ENCODE peak calls at places on chromosomes 3 and 15, in six cellular contexts. T, X, O, P, U and B are unnamed samples.

GRCh38 chr3:129016366-129016724 is 15.2 kb downstream of the EFCC1 start:
- DNase-seq in T (peak), X (peak), O (peak), P (peak), U (peak), B (peak)

GRCh38 chr15:68450192-68450591 is 18.2 kb upstream of the ITGA11 start:
- DNase-seq in T (no peak), X (no peak), O (no peak), P (no peak), U (no peak), B (no peak)

GRCh38 chr3:149589332-149589731 is 68.5 kb downstream of the WWTR1 start:
- DNase-seq in T (no peak), X (no peak), O (no peak), P (no peak), U (no peak), B (no peak)

GRCh38 chr3:11282250-11283125 is 10.3 kb downstream of the ATG7 start:
- DNase-seq in T (peak), X (no peak), O (no peak), P (no peak), U (no peak), B (no peak)

GRCh38 chr15:59191855-59192237 is 14.8 kb upstream of the LDHAL6B start:
- DNase-seq in T (no peak), X (no peak), O (no peak), P (no peak), U (no peak), B (no peak)

GRCh38 chr3:144085964-144086363 is 114.3 kb downstream of the DIPK2A start:
- DNase-seq in T (peak), X (no peak), O (no peak), P (no peak), U (no peak), B (no peak)

GRCh38 chr3:51500632-51501131 is 867 bp upstream of the DCAF1 start:
- DNase-seq in T (no peak), X (no peak), O (no peak), P (no peak), U (no peak), B (no peak)

GRCh38 chr3:122200681-122201080 is 17.2 kb downstream of the CASR start:
- DNase-seq in T (no peak), X (no peak), O (no peak), P (no peak), U (no peak), B (no peak)

GRCh38 chr15:42891569-42891968 is 29.0 kb downstream of the TTBK2 start:
- DNase-seq in T (no peak), X (no peak), O (no peak), P (no peak), U (no peak), B (no peak)

GRCh38 chr3:32977842-32978241 is 26.4 kb downstream of the CCR4 start:
- DNase-seq in T (no peak), X (no peak), O (no peak), P (no peak), U (no peak), B (no peak)

GRCh38 chr15:90557147-90557546 is 27.4 kb downstream of the CRTC3 start:
- DNase-seq in T (no peak), X (no peak), O (no peak), P (no peak), U (no peak), B (no peak)

GRCh38 chr3:44914936-44915335 is 40.5 kb downstream of the TGM4 start:
- DNase-seq in T (peak), X (no peak), O (no peak), P (no peak), U (no peak), B (no peak)

GRCh38 chr15:37973856-37974255 is 39.4 kb downstream of the TMCO5A start:
- DNase-seq in T (no peak), X (no peak), O (no peak), P (no peak), U (no peak), B (no peak)

GRCh38 chr15:66661432-66662096 is 40.5 kb upstream of the SMAD6 start:
- DNase-seq in T (no peak), X (no peak), O (no peak), P (no peak), U (no peak), B (no peak)

GRCh38 chr3:135784557-135784956 is 181.0 kb upstream of the PPP2R3A start:
- DNase-seq in T (no peak), X (no peak), O (no peak), P (no peak), U (no peak), B (no peak)

GRCh38 chr15:97791824-97792792 is 168.4 kb upstream of the ARRDC4 start:
- DNase-seq in T (no peak), X (no peak), O (no peak), P (no peak), U (no peak), B (no peak)

GRCh38 chr15:27358751-27359434 is 387.9 kb downstream of the GABRG3 start:
- DNase-seq in T (peak), X (no peak), O (no peak), P (no peak), U (no peak), B (no peak)

GRCh38 chr3:112813723-112814171 is 32.9 kb downstream of the CD200R1L start:
- DNase-seq in T (no peak), X (no peak), O (no peak), P (no peak), U (no peak), B (no peak)

GRCh38 chr3:196219194-196219969 is 3.0 kb downstream of the SLC51A start:
- DNase-seq in T (peak), X (peak), O (peak), P (peak), U (peak), B (peak)

GRCh38 chr3:42123012-42123581 is 31.9 kb downstream of the TRAK1 start:
- DNase-seq in T (peak), X (no peak), O (no peak), P (no peak), U (no peak), B (no peak)

GRCh38 chr15:84949043-84949442 is 32.6 kb upstream of the PDE8A start:
- DNase-seq in T (no peak), X (no peak), O (no peak), P (no peak), U (no peak), B (no peak)

GRCh38 chr3:31102196-31102879 is 207.9 kb upstream of the GADL1 start:
- DNase-seq in T (no peak), X (no peak), O (no peak), P (no peak), U (no peak), B (no peak)

GRCh38 chr15:69500339-69500738 is 47.7 kb downstream of the RPLP1 start:
- DNase-seq in T (no peak), X (no peak), O (no peak), P (no peak), U (no peak), B (no peak)

GRCh38 chr3:151901946-151902285 is 28.5 kb downstream of the SUCNR1 start:
- DNase-seq in T (no peak), X (no peak), O (no peak), P (no peak), U (no peak), B (no peak)